ENCODE peak calls at places on chromosomes 16 and 17, in seven cellular contexts. One of them, this sample, is unnamed.

GRCh38 chr16:77589071-77589755 is 133.1 kb upstream of the NUDT7 start:
- DNase-seq in activated effector memory CD4-positive, alpha-beta T cell treated with anti-CD3 and anti-CD28 coated beads, Interleukin-2, amount 50 U/mL, for 16 hours: no peak
- DNase-seq in NCI-H82: no peak
- DNase-seq in dorsolateral prefrontal cortex: no peak
- DNase-seq in ACHN: no peak
- DNase-seq in cardiac muscle cell: no peak
- DNase-seq in COR-L47: no peak
- DNase-seq in this sample: no peak

GRCh38 chr16:77289331-77289809 is 90.2 kb downstream of the SYCE1L start:
- DNase-seq in NCI-H82: peak
- DNase-seq in COR-L47: no peak
- DNase-seq in activated effector memory CD4-positive, alpha-beta T cell treated with anti-CD3 and anti-CD28 coated beads, Interleukin-2, amount 50 U/mL, for 16 hours: no peak
- DNase-seq in dorsolateral prefrontal cortex: no peak
- DNase-seq in cardiac muscle cell: peak
- DNase-seq in ACHN: peak
- DNase-seq in this sample: no peak

GRCh38 chr17:81248649-81249048 is 9.5 kb downstream of the NDUFAF8 start:
- DNase-seq in activated effector memory CD4-positive, alpha-beta T cell treated with anti-CD3 and anti-CD28 coated beads, Interleukin-2, amount 50 U/mL, for 16 hours: no peak
- DNase-seq in ACHN: no peak
- DNase-seq in COR-L47: no peak
- DNase-seq in NCI-H82: no peak
- DNase-seq in dorsolateral prefrontal cortex: no peak
- DNase-seq in cardiac muscle cell: no peak
- DNase-seq in this sample: no peak

GRCh38 chr16:8892101-8892575 is 10.0 kb downstream of the LITAFD start:
- DNase-seq in NCI-H82: no peak
- DNase-seq in dorsolateral prefrontal cortex: no peak
- DNase-seq in cardiac muscle cell: no peak
- DNase-seq in activated effector memory CD4-positive, alpha-beta T cell treated with anti-CD3 and anti-CD28 coated beads, Interleukin-2, amount 50 U/mL, for 16 hours: peak
- DNase-seq in ACHN: no peak
- DNase-seq in COR-L47: no peak
- DNase-seq in this sample: no peak

GRCh38 chr16:68257906-68258800 is 6.2 kb upstream of the SLC7A6 start:
- DNase-seq in cardiac muscle cell: no peak
- DNase-seq in ACHN: peak
- DNase-seq in NCI-H82: no peak
- DNase-seq in dorsolateral prefrontal cortex: no peak
- DNase-seq in activated effector memory CD4-positive, alpha-beta T cell treated with anti-CD3 and anti-CD28 coated beads, Interleukin-2, amount 50 U/mL, for 16 hours: no peak
- DNase-seq in COR-L47: no peak
- DNase-seq in this sample: no peak

GRCh38 chr16:19980866-19981265 is 92.8 kb downstream of the GPR139 start:
- DNase-seq in dorsolateral prefrontal cortex: no peak
- DNase-seq in activated effector memory CD4-positive, alpha-beta T cell treated with anti-CD3 and anti-CD28 coated beads, Interleukin-2, amount 50 U/mL, for 16 hours: no peak
- DNase-seq in ACHN: peak
- DNase-seq in NCI-H82: peak
- DNase-seq in COR-L47: no peak
- DNase-seq in cardiac muscle cell: peak
- DNase-seq in this sample: no peak

GRCh38 chr16:56930516-56931252 is 1.3 kb upstream of the HERPUD1 start:
- DNase-seq in dorsolateral prefrontal cortex: no peak
- DNase-seq in cardiac muscle cell: no peak
- DNase-seq in NCI-H82: peak
- DNase-seq in COR-L47: no peak
- DNase-seq in activated effector memory CD4-positive, alpha-beta T cell treated with anti-CD3 and anti-CD28 coated beads, Interleukin-2, amount 50 U/mL, for 16 hours: peak
- DNase-seq in ACHN: no peak
- DNase-seq in this sample: no peak

GRCh38 chr16:29023279-29024278 is 38.7 kb downstream of the LAT start:
- DNase-seq in COR-L47: no peak
- DNase-seq in activated effector memory CD4-positive, alpha-beta T cell treated with anti-CD3 and anti-CD28 coated beads, Interleukin-2, amount 50 U/mL, for 16 hours: no peak
- DNase-seq in NCI-H82: no peak
- DNase-seq in cardiac muscle cell: no peak
- DNase-seq in ACHN: no peak
- DNase-seq in dorsolateral prefrontal cortex: no peak
- DNase-seq in this sample: no peak

GRCh38 chr17:4711671-4712111 is 1.3 kb downstream of the ARRB2 start:
- DNase-seq in ACHN: no peak
- DNase-seq in cardiac muscle cell: no peak
- DNase-seq in dorsolateral prefrontal cortex: peak
- DNase-seq in NCI-H82: peak
- DNase-seq in COR-L47: no peak
- DNase-seq in activated effector memory CD4-positive, alpha-beta T cell treated with anti-CD3 and anti-CD28 coated beads, Interleukin-2, amount 50 U/mL, for 16 hours: no peak
- DNase-seq in this sample: no peak

GRCh38 chr17:76079577-76080206 is 710 bp downstream of the ZACN start:
- DNase-seq in ACHN: no peak
- DNase-seq in COR-L47: no peak
- DNase-seq in cardiac muscle cell: no peak
- DNase-seq in dorsolateral prefrontal cortex: no peak
- DNase-seq in activated effector memory CD4-positive, alpha-beta T cell treated with anti-CD3 and anti-CD28 coated beads, Interleukin-2, amount 50 U/mL, for 16 hours: no peak
- DNase-seq in NCI-H82: peak
- DNase-seq in this sample: no peak

GRCh38 chr17:39627717-39628516 is 1.2 kb downstream of the PPP1R1B start:
- DNase-seq in cardiac muscle cell: no peak
- DNase-seq in dorsolateral prefrontal cortex: no peak
- DNase-seq in COR-L47: peak
- DNase-seq in NCI-H82: peak
- DNase-seq in activated effector memory CD4-positive, alpha-beta T cell treated with anti-CD3 and anti-CD28 coated beads, Interleukin-2, amount 50 U/mL, for 16 hours: no peak
- DNase-seq in ACHN: no peak
- DNase-seq in this sample: no peak

GRCh38 chr17:70073326-70073725 is 1.7 kb upstream of the KCNJ16 start:
- DNase-seq in ACHN: no peak
- DNase-seq in cardiac muscle cell: no peak
- DNase-seq in dorsolateral prefrontal cortex: no peak
- DNase-seq in NCI-H82: no peak
- DNase-seq in COR-L47: no peak
- DNase-seq in activated effector memory CD4-positive, alpha-beta T cell treated with anti-CD3 and anti-CD28 coated beads, Interleukin-2, amount 50 U/mL, for 16 hours: no peak
- DNase-seq in this sample: no peak

GRCh38 chr17:19645608-19646250 is 2.8 kb upstream of the ALDH3A2 start:
- DNase-seq in COR-L47: no peak
- DNase-seq in cardiac muscle cell: peak
- DNase-seq in activated effector memory CD4-positive, alpha-beta T cell treated with anti-CD3 and anti-CD28 coated beads, Interleukin-2, amount 50 U/mL, for 16 hours: peak
- DNase-seq in NCI-H82: peak
- DNase-seq in dorsolateral prefrontal cortex: peak
- DNase-seq in ACHN: peak
- DNase-seq in this sample: no peak

GRCh38 chr16:1545044-1545736 is 11.7 kb downstream of the TMEM204 start:
- DNase-seq in ACHN: no peak
- DNase-seq in NCI-H82: no peak
- DNase-seq in COR-L47: no peak
- DNase-seq in activated effector memory CD4-positive, alpha-beta T cell treated with anti-CD3 and anti-CD28 coated beads, Interleukin-2, amount 50 U/mL, for 16 hours: no peak
- DNase-seq in dorsolateral prefrontal cortex: no peak
- DNase-seq in cardiac muscle cell: no peak
- DNase-seq in this sample: no peak